ENCODE peak calls at places on chromosome 13, in six cellular contexts. N, Q, A, C, U and Y are unnamed samples.

GRCh38 chr13:21225841-21226581 is 49.6 kb downstream of the MRPL57 start:
- DNase-seq in N (no peak), Q (no peak), A (no peak), C (no peak), U (no peak), Y (no peak)

GRCh38 chr13:46124531-46124966 is 19.7 kb upstream of the CPB2 start:
- DNase-seq in N (no peak), Q (no peak), A (no peak), C (no peak), U (no peak), Y (no peak)

GRCh38 chr13:110772091-110772984 is 58.8 kb downstream of the ING1 start:
- DNase-seq in N (no peak), Q (no peak), A (no peak), C (no peak), U (peak), Y (no peak)

GRCh38 chr13:73492811-73493210 is 434.0 kb downstream of the KLF5 start:
- DNase-seq in N (no peak), Q (no peak), A (no peak), C (no peak), U (no peak), Y (no peak)

GRCh38 chr13:108176685-108177274 is 38.6 kb downstream of the LIG4 start:
- DNase-seq in N (peak), Q (peak), A (peak), C (no peak), U (peak), Y (no peak)

GRCh38 chr13:112453874-112454647 is 77.9 kb downstream of the SPACA7 start:
- DNase-seq in N (no peak), Q (no peak), A (no peak), C (no peak), U (no peak), Y (no peak)

GRCh38 chr13:88189724-88190123 is 518.6 kb downstream of the SLITRK5 start:
- DNase-seq in N (no peak), Q (no peak), A (no peak), C (no peak), U (no peak), Y (no peak)

GRCh38 chr13:98972627-98973026 is 5.2 kb downstream of the DOCK9 start:
- DNase-seq in N (no peak), Q (no peak), A (no peak), C (no peak), U (peak), Y (no peak)

GRCh38 chr13:113506025-113506685 is 15.6 kb upstream of the DCUN1D2 start:
- DNase-seq in N (no peak), Q (no peak), A (no peak), C (no peak), U (no peak), Y (no peak)

GRCh38 chr13:73090116-73090811 is 31.5 kb downstream of the KLF5 start:
- DNase-seq in N (peak), Q (no peak), A (no peak), C (no peak), U (peak), Y (no peak)

GRCh38 chr13:42497798-42498197 is 76.2 kb upstream of the TNFSF11 start:
- DNase-seq in N (no peak), Q (no peak), A (no peak), C (no peak), U (peak), Y (no peak)

GRCh38 chr13:24629320-24629719 is 50.9 kb upstream of the ATP12A start:
- DNase-seq in N (no peak), Q (no peak), A (no peak), C (no peak), U (peak), Y (no peak)

GRCh38 chr13:26112843-26113242 is 61.0 kb upstream of the SHISA2 start:
- DNase-seq in N (no peak), Q (no peak), A (no peak), C (no peak), U (peak), Y (no peak)

GRCh38 chr13:106376411-106377112 is 158.9 kb downstream of the EFNB2 start:
- DNase-seq in N (peak), Q (no peak), A (peak), C (no peak), U (peak), Y (no peak)

GRCh38 chr13:112941349-112941748 is 27.7 kb upstream of the MCF2L start:
- DNase-seq in N (peak), Q (no peak), A (no peak), C (no peak), U (no peak), Y (peak)

GRCh38 chr13:49733181-49733951 is 42.1 kb upstream of the EBPL start:
- DNase-seq in N (no peak), Q (no peak), A (no peak), C (no peak), U (peak), Y (no peak)

GRCh38 chr13:103471896-103472295 is 405.7 kb upstream of the SLC10A2 start:
- DNase-seq in N (no peak), Q (no peak), A (no peak), C (no peak), U (peak), Y (no peak)

GRCh38 chr13:112616586-112617381 is 28.8 kb upstream of the TUBGCP3 start:
- DNase-seq in N (peak), Q (no peak), A (peak), C (no peak), U (peak), Y (peak)

GRCh38 chr13:53920916-53921315 is 892.3 kb downstream of the OLFM4 start:
- DNase-seq in N (peak), Q (no peak), A (no peak), C (no peak), U (no peak), Y (no peak)

GRCh38 chr13:49540552-49540951 is 44.8 kb downstream of the PHF11 start:
- DNase-seq in N (no peak), Q (no peak), A (peak), C (no peak), U (peak), Y (no peak)

GRCh38 chr13:48431431-48431830 is 18.5 kb upstream of the LPAR6 start:
- DNase-seq in N (no peak), Q (no peak), A (no peak), C (no peak), U (peak), Y (no peak)